ENCODE peak calls at places on chromosomes 16 and 17, in six cellular contexts. I is cardiac fibroblast; J is SW 1271; G is activated CD4-positive, alpha-beta T cell treated with anti-CD3 and anti-CD28 coated beads, Interleukin-2, amount 50 U/mL, for 1 hour; S is body of pancreas; F is activated naive CD4-positive, alpha-beta T cell. R is an unnamed sample.

GRCh38 chr17:73393962-73394361 is 82.2 kb upstream of the CDC42EP4 start:
- DNase-seq in I (peak; percentile 15), J (no peak), G (no peak), S (no peak), F (no peak), R (no peak)

GRCh38 chr16:66220766-66221165 is 145.7 kb upstream of the CDH5 start:
- DNase-seq in I (no peak), J (no peak), G (no peak), S (no peak), F (no peak), R (no peak)

GRCh38 chr17:77827039-77827438 is 131.5 kb upstream of the TNRC6C start:
- DNase-seq in I (no peak), J (no peak), G (no peak), S (no peak), F (no peak), R (no peak)

GRCh38 chr16:68234188-68235104 is 1.5 kb downstream of the ESRP2 start:
- DNase-seq in I (peak; percentile 10), J (no peak), G (no peak), S (peak; percentile 100), F (no peak), R (peak; percentile 97)

GRCh38 chr17:29111816-29112499 is 68.2 kb downstream of the MYO18A start:
- DNase-seq in I (peak; percentile 71), J (peak; percentile 50), G (peak; percentile 67), S (peak; percentile 80), F (peak; percentile 57), R (peak; percentile 68)

GRCh38 chr16:27742333-27742732 is 192.4 kb downstream of the KATNIP start:
- DNase-seq in I (no peak), J (no peak), G (no peak), S (no peak), F (no peak), R (no peak)

GRCh38 chr17:16081507-16082087 is 82.0 kb downstream of the TTC19 start:
- DNase-seq in I (no peak), J (no peak), G (no peak), S (no peak), F (no peak), R (no peak)

GRCh38 chr17:76805319-76805718 is 62.9 kb upstream of the MGAT5B start:
- DNase-seq in I (peak; percentile 53), J (no peak), G (no peak), S (no peak), F (no peak), R (no peak)

GRCh38 chr17:17406225-17406624 is 70.6 kb upstream of the MED9 start:
- DNase-seq in I (no peak), J (no peak), G (no peak), S (no peak), F (no peak), R (no peak)

GRCh38 chr16:28189237-28189636 is 22.5 kb downstream of the XPO6 start:
- DNase-seq in I (peak; percentile 52), J (no peak), G (peak; percentile 34), S (no peak), F (no peak), R (no peak)

GRCh38 chr17:81517009-81517338 is 4.4 kb upstream of the ACTG1 start:
- DNase-seq in I (no peak), J (no peak), G (no peak), S (no peak), F (no peak), R (no peak)

GRCh38 chr16:30924086-30924714 is 828 bp downstream of the FBXL19 start:
- DNase-seq in I (no peak), J (no peak), G (no peak), S (peak; percentile 29), F (no peak), R (peak; percentile 29)

GRCh38 chr17:83116783-83117555 is 37.6 kb downstream of the METRNL start:
- DNase-seq in I (no peak), J (no peak), G (no peak), S (no peak), F (no peak), R (no peak)

GRCh38 chr16:17544785-17545184 is 74.0 kb upstream of the XYLT1 start:
- DNase-seq in I (no peak), J (no peak), G (no peak), S (no peak), F (no peak), R (no peak)

GRCh38 chr17:41614098-41614497 is 1.5 kb upstream of the KRT16 start:
- DNase-seq in I (no peak), J (no peak), G (no peak), S (no peak), F (no peak), R (no peak)

GRCh38 chr17:72121164-72122001 is 563 bp downstream of the SOX9 start:
- DNase-seq in I (peak; percentile 48), J (peak; percentile 57), G (no peak), S (peak; percentile 61), F (no peak), R (peak; percentile 42)

GRCh38 chr16:50204426-50205108 is 51.5 kb downstream of the TENT4B start:
- DNase-seq in I (no peak), J (no peak), G (no peak), S (no peak), F (no peak), R (no peak)